ENCODE peak calls at places on chromosomes 4 and X, in six cellular contexts. L, Q, D, T, C and W are unnamed samples.

GRCh38 chrX:150635952-150636351 is 57.2 kb upstream of the MTMR1 start:
- DNase-seq in L (no peak), Q (no peak), D (no peak), T (no peak), C (peak), W (no peak)

GRCh38 chr4:87087015-87087920 is 133.2 kb downstream of the KLHL8 start:
- DNase-seq in L (no peak), Q (no peak), D (no peak), T (no peak), C (no peak), W (no peak)

GRCh38 chrX:135741192-135741715 is 26.7 kb downstream of the CT45A3 start:
- DNase-seq in L (no peak), Q (no peak), D (no peak), T (no peak), C (no peak), W (no peak)

GRCh38 chr4:141686146-141686775 is 49.9 kb downstream of the IL15 start:
- DNase-seq in L (no peak), Q (no peak), D (no peak), T (no peak), C (peak), W (no peak)

GRCh38 chr4:77092832-77093800 is 17.3 kb upstream of the CCNI start:
- DNase-seq in L (no peak), Q (no peak), D (no peak), T (no peak), C (peak), W (no peak)

GRCh38 chr4:110867981-110868380 is 245.1 kb upstream of the PITX2 start:
- DNase-seq in L (no peak), Q (no peak), D (no peak), T (no peak), C (peak), W (no peak)

GRCh38 chrX:136480383-136480782 is 7.4 kb upstream of the BRS3 start:
- DNase-seq in L (no peak), Q (no peak), D (no peak), T (no peak), C (no peak), W (no peak)

GRCh38 chrX:121084903-121085611 is 37.6 kb downstream of the GLUD2 start:
- DNase-seq in L (no peak), Q (no peak), D (no peak), T (no peak), C (no peak), W (no peak)

GRCh38 chrX:27599928-27600327 is 9.8 kb downstream of the DCAF8L2 start:
- DNase-seq in L (no peak), Q (no peak), D (no peak), T (no peak), C (peak), W (no peak)

GRCh38 chr4:87848622-87849351 is 16.0 kb downstream of the MEPE start:
- DNase-seq in L (peak), Q (peak), D (no peak), T (peak), C (peak), W (no peak)

GRCh38 chr4:17717301-17717700 is 64.1 kb downstream of the FAM184B start:
- DNase-seq in L (no peak), Q (no peak), D (no peak), T (no peak), C (no peak), W (no peak)

GRCh38 chrX:74286950-74287349 is 17.0 kb upstream of the ZCCHC13 start:
- DNase-seq in L (no peak), Q (no peak), D (no peak), T (no peak), C (peak), W (no peak)

GRCh38 chr4:139222215-139222614 is 45.2 kb upstream of the ELF2 start:
- DNase-seq in L (no peak), Q (no peak), D (no peak), T (no peak), C (no peak), W (no peak)

GRCh38 chrX:130497531-130497930 is 95.7 kb downstream of the RBMX2 start:
- DNase-seq in L (no peak), Q (no peak), D (no peak), T (no peak), C (no peak), W (no peak)

GRCh38 chrX:141175786-141176185 is 1.1 kb downstream of the LDOC1 start:
- DNase-seq in L (no peak), Q (no peak), D (no peak), T (no peak), C (no peak), W (no peak)

GRCh38 chrX:101708180-101708579 is 48.5 kb upstream of the ARMCX2 start:
- DNase-seq in L (no peak), Q (no peak), D (no peak), T (no peak), C (no peak), W (no peak)

GRCh38 chrX:9855536-9856320 is 69.5 kb downstream of the SHROOM2 start:
- DNase-seq in L (no peak), Q (no peak), D (no peak), T (no peak), C (no peak), W (no peak)

GRCh38 chrX:56385336-56385735 is 153.2 kb downstream of the KLF8 start:
- DNase-seq in L (no peak), Q (no peak), D (no peak), T (no peak), C (no peak), W (no peak)

GRCh38 chr4:146398896-146399443 is 122.8 kb downstream of the SLC10A7 start:
- DNase-seq in L (no peak), Q (no peak), D (no peak), T (no peak), C (no peak), W (no peak)

GRCh38 chr4:159297088-159297487 is 194.2 kb downstream of the RAPGEF2 start:
- DNase-seq in L (no peak), Q (no peak), D (no peak), T (no peak), C (no peak), W (no peak)

GRCh38 chrX:124226129-124226528 is 106.3 kb upstream of the TEX13D start:
- DNase-seq in L (no peak), Q (no peak), D (no peak), T (no peak), C (no peak), W (no peak)

GRCh38 chr4:163343604-163344146 is at the start of gene NPY5R:
- DNase-seq in L (peak), Q (peak), D (peak), T (peak), C (no peak), W (no peak)

GRCh38 chr4:99679204-99679603 is 21.6 kb upstream of the C4orf54 start:
- DNase-seq in L (peak), Q (no peak), D (peak), T (no peak), C (no peak), W (no peak)

GRCh38 chr4:179415842-179416223 is 1973.6 kb upstream of the AGA start:
- DNase-seq in L (no peak), Q (peak), D (no peak), T (no peak), C (peak), W (no peak)

DNA sequence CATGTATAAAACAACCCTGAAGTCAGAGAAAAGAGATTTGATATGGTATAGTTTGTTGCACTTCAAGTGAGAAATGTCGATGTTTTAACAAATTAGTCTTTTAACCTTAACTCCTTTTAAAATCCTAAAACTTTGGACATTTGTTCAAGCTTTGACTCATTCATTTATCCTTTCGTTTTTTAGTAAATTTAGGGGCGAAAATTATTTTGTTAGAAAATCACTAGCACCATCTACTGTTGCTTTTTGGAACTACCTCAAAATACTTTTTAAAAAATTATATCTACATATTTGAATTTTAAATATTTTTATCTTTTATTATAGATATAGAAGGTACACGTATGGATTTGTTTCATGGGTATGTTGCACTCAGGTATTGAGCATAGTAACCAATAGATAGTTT is 165.1 kb upstream of the POF1B start:
- DNase-seq in L (no peak), Q (no peak), D (no peak), T (no peak), C (no peak), W (no peak)
- TF ChIP-seq CTCF in L (peak), Q (no peak), D (peak), T (peak), C (no peak), W (no peak)

DNA sequence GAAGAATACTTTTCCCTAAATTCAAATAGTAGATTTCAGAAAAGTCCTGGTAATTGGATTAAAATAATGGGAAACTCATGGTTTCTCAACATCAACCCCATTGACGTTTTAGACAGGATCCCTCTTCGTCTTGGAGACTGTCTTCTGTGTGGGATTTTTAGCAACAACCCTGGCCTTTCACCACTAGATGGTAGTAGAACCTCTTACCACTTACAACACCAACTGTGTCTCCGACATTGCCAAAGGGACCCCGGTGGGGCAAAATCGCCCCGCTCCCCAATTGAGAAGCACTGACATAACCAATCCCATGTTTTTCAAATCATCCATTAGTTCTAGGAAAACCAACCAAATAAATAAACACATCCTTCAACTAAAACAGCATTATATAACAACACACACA is 16.9 kb upstream of the ANOS1 start:
- DNase-seq in L (peak), Q (peak), D (no peak), T (no peak), C (peak), W (no peak)
- TF ChIP-seq CTCF in L (peak), Q (peak), D (peak), T (peak), C (peak), W (no peak)

GRCh38 chr4:28792917-28793597 is 1927.1 kb upstream of the PCDH7 start:
- DNase-seq in L (no peak), Q (no peak), D (no peak), T (no peak), C (no peak), W (no peak)

GRCh38 chr4:28784188-28784587 is 1923.5 kb downstream of the STIM2 start:
- DNase-seq in L (no peak), Q (no peak), D (no peak), T (no peak), C (no peak), W (no peak)

GRCh38 chr4:28787947-28788346 is 1927.3 kb downstream of the STIM2 start:
- DNase-seq in L (no peak), Q (no peak), D (no peak), T (no peak), C (no peak), W (no peak)

DNA sequence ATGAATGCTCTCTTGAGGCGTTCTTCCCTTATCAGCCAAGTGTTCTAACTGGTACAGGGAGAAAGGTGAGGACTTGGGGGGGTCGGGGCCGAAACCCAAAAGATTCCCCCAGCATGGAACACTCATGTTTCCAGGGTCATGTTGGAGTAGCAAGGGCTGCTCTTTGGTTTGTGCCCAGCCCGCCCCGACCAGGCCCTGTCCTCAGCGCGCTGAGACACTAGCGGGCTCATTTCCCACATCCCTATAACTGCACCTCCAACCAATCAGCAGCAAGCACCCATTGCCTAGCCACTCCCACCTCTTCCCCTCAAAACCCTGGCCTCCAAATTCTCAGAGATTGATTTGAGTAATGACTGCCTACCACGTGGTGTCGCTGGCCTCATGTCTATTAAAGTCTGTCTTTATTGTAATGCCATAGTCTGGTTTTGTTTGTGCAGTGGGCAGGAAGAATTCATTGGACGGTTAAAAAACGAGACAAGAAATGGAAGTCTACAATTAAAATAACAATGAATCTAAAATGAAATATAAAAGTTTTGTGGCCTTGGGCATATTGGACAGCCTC is 1928.4 kb downstream of the STIM2 start:
- DNase-seq in L (no peak), Q (no peak), D (no peak), T (no peak), C (no peak), W (no peak)
- TF ChIP-seq CTCF in L (no peak), Q (no peak), D (no peak), T (no peak), C (no peak), W (no peak)

GRCh38 chrX:46805270-46805669 is 31.6 kb upstream of the RP2 start:
- DNase-seq in L (no peak), Q (no peak), D (no peak), T (no peak), C (no peak), W (no peak)

DNA sequence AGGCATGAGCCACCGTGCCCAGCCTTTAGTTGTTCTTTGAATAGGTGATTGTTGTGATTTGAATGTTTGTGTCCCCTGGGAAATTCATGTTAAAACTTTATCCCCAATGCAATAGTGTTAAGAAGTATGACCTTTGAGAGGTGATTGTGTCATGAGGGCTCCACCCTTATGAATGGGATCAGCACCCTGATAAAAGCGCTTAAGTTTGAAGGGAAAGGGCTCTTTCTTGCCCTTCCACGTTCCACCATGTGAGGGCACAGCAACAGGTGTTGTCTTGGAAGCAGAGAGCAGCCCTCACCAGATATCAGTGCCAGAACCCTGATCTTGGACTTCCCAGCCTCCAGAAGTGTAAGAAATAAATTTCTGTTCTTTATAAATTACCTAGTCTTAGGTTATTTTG is 33.7 kb upstream of the RP2 start:
- DNase-seq in L (no peak), Q (no peak), D (no peak), T (no peak), C (no peak), W (no peak)
- TF ChIP-seq CTCF in L (peak), Q (no peak), D (no peak), T (no peak), C (no peak), W (no peak)

GRCh38 chrX:152925835-152926234 is 28.0 kb downstream of the ZNF185 start:
- DNase-seq in L (no peak), Q (no peak), D (no peak), T (no peak), C (no peak), W (no peak)

GRCh38 chrX:152927858-152928760 is 30.2 kb downstream of the ZNF185 start:
- DNase-seq in L (no peak), Q (no peak), D (peak), T (no peak), C (no peak), W (no peak)

GRCh38 chrX:152928761-152929400 is 31.0 kb downstream of the ZNF185 start:
- DNase-seq in L (no peak), Q (no peak), D (peak), T (no peak), C (no peak), W (no peak)

GRCh38 chrX:152926923-152927322 is 29.1 kb downstream of the ZNF185 start:
- DNase-seq in L (no peak), Q (no peak), D (peak), T (no peak), C (no peak), W (no peak)

GRCh38 chrX:152926279-152926678 is 28.4 kb downstream of the ZNF185 start:
- DNase-seq in L (no peak), Q (peak), D (no peak), T (peak), C (peak), W (no peak)
- TF ChIP-seq CTCF in L (peak), Q (no peak), D (peak), T (peak), C (peak), W (no peak)